ENCODE peak calls at places on chromosomes 12 and 14, in nine cellular contexts. L is breast epithelium; J is thoracic aorta; T is tibial nerve; O is dorsolateral prefrontal cortex; B is activated CD8-positive, alpha-beta T cell treated with anti-CD3 and anti-CD28 coated beads for 36 hours; G is HL-60; F is testis; C is CD8-positive, alpha-beta T cell. Q is an unnamed sample.

GRCh38 chr14:62077676-62078261 is 315.5 kb downstream of the SNAPC1 start:
- DNase-seq in L (no peak), J (no peak), T (no peak), O (no peak), B (peak; percentile 46), G (no peak), F (no peak), C (no peak), Q (no peak)

GRCh38 chr12:57166971-57167371 is 19.6 kb upstream of the LRP1-AS start:
- DNase-seq in L (no peak), J (no peak), T (no peak), O (no peak), B (peak; percentile 60), G (no peak), F (no peak), C (no peak), Q (no peak)

GRCh38 chr12:104715562-104716182 is 242.4 kb downstream of the SLC41A2 start:
- DNase-seq in L (no peak), J (no peak), T (no peak), O (no peak), B (no peak), G (no peak), F (no peak), C (no peak), Q (no peak)

GRCh38 chr12:25313591-25313990 is 62.9 kb upstream of the KRAS start:
- DNase-seq in L (no peak), J (no peak), T (no peak), O (no peak), B (no peak), G (no peak), F (no peak), C (no peak), Q (no peak)

GRCh38 chr14:64692597-64693350 is 11.4 kb upstream of the PLEKHG3 start:
- DNase-seq in L (no peak), J (no peak), T (no peak), O (no peak), B (no peak), G (no peak), F (no peak), C (no peak), Q (no peak)

GRCh38 chr12:91215940-91216454 is 33.4 kb upstream of the DCN start:
- DNase-seq in L (no peak), J (no peak), T (peak; percentile 14), O (no peak), B (no peak), G (no peak), F (no peak), C (no peak), Q (no peak)

GRCh38 chr14:92263681-92264080 is 59.3 kb upstream of the SLC24A4 start:
- DNase-seq in L (no peak), J (no peak), T (no peak), O (no peak), B (no peak), G (no peak), F (no peak), C (no peak), Q (no peak)

GRCh38 chr12:62191747-62192485 is 68.3 kb upstream of the USP15 start:
- DNase-seq in L (no peak), J (no peak), T (no peak), O (no peak), B (peak; percentile 33), G (no peak), F (peak; percentile 19), C (no peak), Q (no peak)

GRCh38 chr14:50452285-50452684 is 55.6 kb upstream of the CDKL1 start:
- DNase-seq in L (no peak), J (no peak), T (no peak), O (no peak), B (no peak), G (no peak), F (no peak), C (no peak), Q (no peak)

GRCh38 chr14:55874785-55875184 is 243.4 kb upstream of the PELI2 start:
- DNase-seq in L (no peak), J (no peak), T (no peak), O (no peak), B (no peak), G (no peak), F (no peak), C (no peak), Q (no peak)

GRCh38 chr12:9043766-9044165 is 54.4 kb downstream of the KLRG1 start:
- DNase-seq in L (no peak), J (no peak), T (no peak), O (no peak), B (no peak), G (no peak), F (no peak), C (no peak), Q (no peak)

GRCh38 chr12:27236498-27236897 is 7.6 kb upstream of the STK38L start:
- DNase-seq in L (no peak), J (no peak), T (no peak), O (no peak), B (peak; percentile 50), G (peak; percentile 82), F (no peak), C (no peak), Q (no peak)

DNA sequence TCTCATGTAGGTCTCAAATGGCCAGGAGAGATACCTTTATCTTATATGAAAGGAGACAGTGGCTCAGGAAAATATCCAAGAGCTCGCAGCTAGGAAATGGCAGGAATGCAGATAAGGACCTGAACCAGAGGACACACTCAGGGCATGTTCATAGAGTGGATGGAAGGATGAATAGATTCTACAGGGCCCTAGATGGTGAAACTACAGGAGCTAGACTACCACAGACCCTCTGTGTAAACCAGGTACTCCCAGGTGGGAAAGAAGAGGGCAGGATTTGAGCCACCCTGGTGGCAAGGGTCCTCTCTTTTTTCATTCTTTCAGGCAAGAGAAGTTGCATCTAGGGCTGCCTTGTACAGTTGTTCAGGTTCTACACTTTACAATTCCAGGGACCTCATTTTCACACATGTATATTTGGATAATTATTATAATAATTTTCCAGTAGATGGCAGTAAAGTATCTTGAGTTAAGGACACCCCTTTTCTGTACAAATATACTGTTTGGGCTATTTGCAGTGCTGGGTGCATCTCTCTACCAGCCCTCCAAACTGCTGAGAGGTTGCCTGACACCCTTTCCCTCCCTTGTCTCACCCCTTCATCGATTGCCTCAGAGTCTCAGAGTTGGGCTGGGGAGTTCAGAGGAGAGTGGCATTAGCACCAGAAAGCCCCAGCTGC is 10.5 kb upstream of the ZDHHC22 start:
- DNase-seq in L (no peak), J (no peak), T (no peak), O (no peak), B (no peak), G (no peak), F (no peak), C (no peak), Q (no peak)
- TF ChIP-seq CTCF in L (no peak), J (no peak), T (no peak), O (peak; percentile 43), B (no peak), G (no peak), F (peak; percentile 24), C (peak; percentile 30), Q (no peak)

GRCh38 chr12:131920157-131920508 is 8.9 kb upstream of the PUS1 start:
- DNase-seq in L (no peak), J (no peak), T (no peak), O (no peak), B (no peak), G (no peak), F (no peak), C (no peak), Q (no peak)

GRCh38 chr12:131921866-131922769 is 7.0 kb upstream of the PUS1 start:
- DNase-seq in L (no peak), J (no peak), T (no peak), O (no peak), B (no peak), G (no peak), F (peak; percentile 54), C (no peak), Q (no peak)

GRCh38 chr12:131920902-131921840 is 7.9 kb upstream of the PUS1 start:
- DNase-seq in L (no peak), J (no peak), T (no peak), O (no peak), B (no peak), G (no peak), F (no peak), C (no peak), Q (no peak)

GRCh38 chr12:131923260-131923659 is 5.8 kb upstream of the PUS1 start:
- DNase-seq in L (no peak), J (no peak), T (no peak), O (no peak), B (no peak), G (no peak), F (no peak), C (no peak), Q (no peak)

GRCh38 chr12:131922772-131923171 is 6.3 kb upstream of the PUS1 start:
- DNase-seq in L (no peak), J (no peak), T (no peak), O (no peak), B (no peak), G (no peak), F (no peak), C (no peak), Q (no peak)
- TF ChIP-seq CTCF in L (no peak), J (no peak), T (no peak), O (no peak), B (no peak), G (no peak), F (no peak), C (no peak), Q (no peak)

DNA sequence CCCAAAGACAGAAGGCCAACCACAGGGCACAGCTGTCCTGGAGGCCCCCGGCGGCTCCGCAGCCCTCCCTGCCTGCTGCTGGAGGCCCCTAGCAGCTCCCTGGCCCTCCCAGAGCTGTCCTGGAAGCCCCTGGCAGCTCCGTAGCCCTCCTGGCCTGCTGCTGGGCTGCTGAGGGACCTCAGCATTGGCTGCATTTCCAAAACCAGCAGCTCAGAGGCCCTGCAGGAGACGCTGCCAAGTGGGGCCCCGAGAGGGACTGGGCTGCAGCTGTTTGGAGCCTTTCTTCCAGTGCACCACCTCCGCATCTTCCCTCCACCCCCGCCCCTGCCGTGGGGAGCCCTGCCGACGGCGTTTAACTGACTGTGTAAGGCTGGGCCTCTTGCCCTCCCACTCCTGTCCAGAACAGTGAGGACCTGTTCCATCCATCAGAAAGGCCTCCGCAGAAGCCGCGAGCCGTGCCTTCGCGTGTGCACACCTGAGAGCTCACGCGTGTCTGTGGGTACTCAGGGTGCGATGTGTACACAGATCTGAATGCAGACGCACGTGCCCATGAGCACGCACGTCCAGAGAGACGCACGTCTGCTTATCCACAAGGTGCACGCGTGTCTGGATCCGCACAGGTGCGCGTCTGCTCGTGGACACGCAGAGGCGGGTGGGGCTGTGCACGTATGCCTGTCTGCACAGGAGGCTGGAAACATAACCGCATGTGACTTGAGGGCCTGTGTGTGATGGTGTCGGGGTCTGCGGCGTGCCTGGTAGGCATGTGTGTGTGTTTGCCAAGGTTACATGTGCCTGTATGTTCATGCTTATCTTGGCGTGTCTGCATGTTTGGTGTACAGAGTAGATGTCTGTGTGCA is 57.0 kb upstream of the FBRSL1 start:
- DNase-seq in L (no peak), J (no peak), T (no peak), O (no peak), B (no peak), G (no peak), F (peak; percentile 75), C (no peak), Q (peak; percentile 67)
- TF ChIP-seq CTCF in L (no peak), J (no peak), T (no peak), O (no peak), B (no peak), G (no peak), F (no peak), C (no peak), Q (no peak)

DNA sequence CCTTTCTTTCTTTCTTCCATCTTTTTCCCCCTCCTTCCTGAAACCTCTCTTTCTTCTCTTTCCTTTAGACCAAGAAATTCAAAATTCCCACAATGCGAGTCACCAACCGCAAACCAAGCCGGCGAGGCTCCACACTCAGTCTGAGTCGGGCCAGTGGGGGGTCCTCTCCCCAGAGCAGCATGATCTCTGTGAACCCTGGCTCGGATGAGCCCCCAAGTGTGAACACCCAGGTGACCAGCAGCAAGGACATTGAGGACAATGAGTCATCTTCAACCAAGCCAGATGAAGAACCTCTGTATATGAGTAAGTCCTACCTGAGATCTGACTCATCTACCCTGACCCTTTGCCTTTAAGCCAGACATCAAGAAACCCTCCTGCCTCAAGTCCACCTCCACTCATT is 88.6 kb upstream of the TMEM233 start:
- DNase-seq in L (no peak), J (no peak), T (no peak), O (no peak), B (no peak), G (no peak), F (no peak), C (no peak), Q (no peak)
- TF ChIP-seq CTCF in L (no peak), J (no peak), T (no peak), O (no peak), B (no peak), G (no peak), F (no peak), C (no peak), Q (no peak)